ENCODE peak calls at places on chromosomes 1 and 21, in six cellular contexts. X is HCT116, B is GM12891, F is breast epithelium, N is stomach, M is right lobe of liver. D is an unnamed sample.

GRCh38 chr21:39527664-39528381 is 76.1 kb downstream of the SH3BGR start:
- DNase-seq in X (no peak), B (no peak), F (no peak), N (peak; percentile 74), M (peak; percentile 75), D (no peak)

GRCh38 chr1:109762821-109763645 is 690 bp downstream of the EPS8L3 start:
- DNase-seq in X (no peak), B (no peak), F (no peak), N (peak; percentile 35), M (peak; percentile 39), D (peak; percentile 57)

GRCh38 chr1:229227298-229227919 is 43.5 kb upstream of the RAB4A start:
- DNase-seq in X (peak; percentile 61), B (peak; percentile 60), F (peak; percentile 88), N (peak; percentile 88), M (peak; percentile 88), D (peak; percentile 92)

GRCh38 chr1:111497592-111497991 is 5.8 kb downstream of the ADORA3 start:
- DNase-seq in X (no peak), B (no peak), F (no peak), N (no peak), M (no peak), D (no peak)

GRCh38 chr1:54927475-54928240 is 40.7 kb upstream of the DHCR24 start:
- DNase-seq in X (no peak), B (no peak), F (no peak), N (peak; percentile 35), M (no peak), D (no peak)

GRCh38 chr1:114054148-114054547 is 74.9 kb downstream of the OLFML3 start:
- DNase-seq in X (no peak), B (no peak), F (no peak), N (no peak), M (no peak), D (no peak)

GRCh38 chr1:94590203-94591137 is 48.9 kb upstream of the F3 start:
- DNase-seq in X (no peak), B (no peak), F (no peak), N (no peak), M (peak; percentile 61), D (no peak)

GRCh38 chr1:117821382-117821755 is 108.1 kb downstream of the GDAP2 start:
- DNase-seq in X (no peak), B (no peak), F (no peak), N (no peak), M (no peak), D (no peak)

GRCh38 chr1:47658161-47658920 is 220.5 kb downstream of the FOXD2 start:
- DNase-seq in X (no peak), B (no peak), F (no peak), N (peak; percentile 21), M (no peak), D (peak; percentile 31)

GRCh38 chr1:150364231-150365003 is 470 bp downstream of the RPRD2 start:
- DNase-seq in X (peak; percentile 27), B (peak; percentile 17), F (peak; percentile 80), N (peak; percentile 84), M (peak; percentile 88), D (peak; percentile 90)
- TF ChIP-seq POLR2A in X (peak; percentile 80), B (peak; percentile 84), F (peak; percentile 17), N (no peak), M (peak; percentile 57), D (peak; percentile 61)

DNA sequence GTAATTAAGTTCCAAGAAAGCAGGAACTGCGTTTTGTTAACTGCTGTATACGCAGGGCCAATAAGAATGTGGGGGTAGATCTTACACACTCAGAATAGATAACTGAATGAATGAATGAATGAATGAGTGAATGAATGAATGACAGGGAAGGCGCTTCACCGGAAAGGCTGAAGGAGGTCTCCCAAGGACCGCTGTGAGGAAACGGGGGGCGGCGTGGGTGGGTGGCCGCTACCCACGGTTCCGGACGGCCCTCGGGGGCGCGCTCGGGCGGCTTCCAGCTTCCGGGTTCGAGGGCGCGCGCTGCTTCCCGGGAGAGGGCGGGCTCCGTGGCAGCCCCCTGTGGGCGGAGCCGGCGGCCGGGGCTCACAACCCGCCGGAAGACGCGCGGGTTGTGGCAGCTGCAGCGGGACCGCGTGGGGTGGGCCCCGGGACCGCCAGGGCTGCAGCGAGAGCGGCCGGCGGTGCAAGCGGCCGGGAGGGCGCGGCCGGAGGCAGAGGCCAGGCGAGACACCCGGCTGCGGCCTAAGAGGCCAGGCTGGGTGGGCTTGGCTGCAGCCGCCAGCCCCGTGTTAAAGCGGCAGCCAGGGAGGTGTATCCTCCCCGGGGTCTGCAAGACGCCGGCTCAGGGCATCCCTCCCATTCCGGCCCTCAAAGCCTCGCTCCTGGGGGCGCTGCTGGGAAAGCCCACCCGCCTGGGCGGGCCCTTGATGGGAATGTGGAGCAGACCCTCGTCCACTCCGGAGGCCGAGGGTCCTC is at the start of gene ZFP69:
- DNase-seq in X (no peak), B (peak; percentile 80), F (no peak), N (peak; percentile 64), M (peak; percentile 71), D (peak; percentile 83)
- TF ChIP-seq POLR2A in X (no peak), B (no peak), F (no peak), N (no peak), M (peak; percentile 76), D (peak; percentile 26)

GRCh38 chr21:33642027-33642895 is at the start of gene ITSN1:
- DNase-seq in X (peak; percentile 98), B (peak; percentile 88), F (peak; percentile 100), N (peak; percentile 100), M (peak; percentile 100), D (peak; percentile 100)
- TF ChIP-seq POLR2A in X (peak; percentile 74), B (no peak), F (peak; percentile 23), N (peak; percentile 79), M (peak; percentile 96), D (no peak)

DNA sequence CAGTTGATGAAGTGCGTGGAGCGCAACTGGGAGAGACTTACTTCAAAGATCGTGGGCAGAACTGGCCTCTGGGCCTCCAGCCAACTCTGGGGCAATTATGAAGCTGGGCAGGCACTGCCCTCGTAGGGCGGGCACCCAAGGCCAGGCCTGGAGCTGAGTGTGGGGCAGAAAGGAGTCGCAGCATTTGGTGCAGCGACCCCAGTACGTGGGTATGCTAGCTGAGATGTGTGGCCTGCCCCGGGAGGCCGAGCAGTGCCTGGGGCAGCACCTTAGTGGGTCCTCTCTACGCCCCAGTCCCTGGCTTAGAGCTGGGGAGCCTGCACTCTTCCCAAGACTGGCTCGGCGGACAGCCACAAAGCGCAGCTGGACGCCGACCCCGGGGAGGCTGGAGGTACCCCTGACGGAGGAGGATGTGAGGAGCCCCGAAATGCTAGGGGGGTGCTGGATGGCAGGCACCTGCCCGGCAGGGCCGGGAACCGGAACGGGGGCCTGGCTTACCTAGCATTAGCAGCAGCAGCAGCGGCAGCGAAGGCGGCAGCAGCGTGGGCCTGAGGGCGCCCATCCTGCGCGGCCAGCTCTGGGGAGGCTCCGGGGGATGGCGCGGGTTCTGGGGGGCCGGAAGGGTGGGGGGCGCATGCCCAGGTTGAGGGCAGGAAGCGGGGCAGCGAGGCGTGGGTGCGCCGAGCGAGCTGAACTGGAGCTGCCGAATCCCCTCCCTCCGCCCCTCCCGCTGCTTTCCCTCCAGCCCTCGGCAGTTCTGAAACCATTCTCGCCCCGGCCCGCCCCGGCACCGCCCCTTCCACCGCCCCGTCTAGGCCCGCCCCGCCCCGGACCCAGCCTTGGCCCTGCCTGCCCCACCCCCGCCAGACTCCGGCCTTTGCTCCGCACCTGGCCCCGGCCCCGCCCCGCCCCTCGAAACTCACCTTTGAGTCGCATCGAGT is at the start of gene IGSF8:
- DNase-seq in X (peak; percentile 64), B (peak; percentile 90), F (peak; percentile 96), N (peak; percentile 94), M (peak; percentile 94), D (peak; percentile 97)
- TF ChIP-seq POLR2A in X (no peak), B (no peak), F (peak; percentile 46), N (peak; percentile 39), M (peak; percentile 47), D (no peak)

GRCh38 chr1:63074321-63074720 is 248.0 kb upstream of the FOXD3 start:
- DNase-seq in X (no peak), B (no peak), F (no peak), N (no peak), M (no peak), D (no peak)
- TF ChIP-seq POLR2A in X (no peak), B (no peak), F (no peak), N (no peak), M (no peak), D (no peak)

GRCh38 chr21:40714516-40714915 is 132.4 kb downstream of the DSCAM start:
- DNase-seq in X (no peak), B (no peak), F (no peak), N (no peak), M (no peak), D (no peak)
- TF ChIP-seq POLR2A in X (no peak), B (no peak), F (no peak), N (no peak), M (no peak), D (no peak)

DNA sequence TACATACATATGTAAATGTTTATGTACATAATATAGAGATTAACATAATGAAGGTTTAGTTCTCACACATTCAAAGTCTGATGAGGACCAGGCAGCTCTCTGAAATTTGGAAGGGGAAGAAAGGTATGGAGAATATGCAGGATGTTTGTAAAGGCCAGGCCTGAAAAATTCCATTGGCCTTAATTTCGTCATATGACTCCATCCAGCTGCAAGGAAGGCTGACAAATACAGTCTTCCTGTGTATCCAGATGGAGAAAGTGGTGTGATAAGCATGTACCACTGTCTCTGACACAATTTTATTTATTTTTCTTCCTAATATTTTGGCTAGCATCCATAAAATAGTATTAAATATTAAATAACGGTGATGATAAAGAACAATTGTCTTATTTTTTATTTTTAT is 6.3 kb upstream of the SGIP1 start:
- DNase-seq in X (no peak), B (no peak), F (no peak), N (no peak), M (no peak), D (no peak)
- TF ChIP-seq POLR2A in X (no peak), B (no peak), F (no peak), N (no peak), M (no peak), D (no peak)